ENCODE peak calls at places on chromosomes 2 and 18, in nine cellular contexts. L is NCI-H774; Q is AG08396; F is foreskin fibroblast; I is NCI-H1105 treated with DMSO at 0.1 percent for 48 hours; P is GM12892; T is activated CD8-positive, alpha-beta T cell treated with anti-CD3 and anti-CD28 coated beads for 36 hours; U is hypothalamus; V is MV-4-11. K is an unnamed sample.

GRCh38 chr2:15560404-15560987 is 638 bp downstream of the NBAS start:
- DNase-seq in Q (peak), P (no peak), I (peak), U (peak), F (peak), T (peak), L (peak), V (no peak), K (no peak)

GRCh38 chr2:27316655-27317412 is 6.1 kb downstream of the MPV17 start:
- DNase-seq in V (no peak), L (peak), T (no peak), U (peak), I (peak), Q (no peak), P (no peak), F (peak), K (no peak)

GRCh38 chr18:62844850-62845643 is 129.7 kb downstream of the PHLPP1 start:
- DNase-seq in L (no peak), I (no peak), U (no peak), T (peak), Q (no peak), P (no peak), V (no peak), F (no peak), K (no peak)

GRCh38 chr2:227805578-227805977 is 8.1 kb upstream of the CCL20 start:
- DNase-seq in U (no peak), T (peak), P (no peak), V (peak), I (no peak), Q (no peak), F (no peak), L (no peak), K (no peak)

GRCh38 chr2:198807131-198807530 is 650.6 kb downstream of the SATB2 start:
- DNase-seq in V (no peak), U (no peak), I (no peak), P (no peak), Q (no peak), T (no peak), L (no peak), F (peak), K (no peak)

GRCh38 chr2:181813963-181814565 is 77.5 kb upstream of the ITPRID2 start:
- DNase-seq in V (peak), F (peak), Q (peak), U (no peak), P (no peak), T (no peak), I (no peak), L (no peak), K (no peak)

GRCh38 chr2:200862532-200863000 is 1.9 kb downstream of the CLK1 start:
- DNase-seq in V (no peak), P (no peak), T (peak), L (no peak), F (peak), Q (peak), U (peak), I (peak), K (peak)

GRCh38 chr18:76476665-76477561 is 18.1 kb downstream of the ZNF516 start:
- DNase-seq in V (peak), L (no peak), P (no peak), F (peak), I (no peak), T (no peak), Q (peak), U (no peak), K (no peak)

GRCh38 chr2:234483568-234484251 is 13.2 kb downstream of the ARL4C start:
- DNase-seq in P (no peak), Q (no peak), F (no peak), V (peak), U (no peak), I (no peak), L (no peak), T (peak), K (peak)

GRCh38 chr18:74788657-74789056 is 191.0 kb downstream of the ZNF407 start:
- DNase-seq in U (no peak), T (no peak), Q (no peak), V (no peak), I (no peak), P (no peak), F (no peak), L (no peak), K (no peak)

GRCh38 chr2:17387591-17387990 is 130.6 kb downstream of the RAD51AP2 start:
- DNase-seq in F (no peak), Q (no peak), I (no peak), U (no peak), T (no peak), V (no peak), L (no peak), P (no peak), K (no peak)

GRCh38 chr2:33230877-33231276 is 245.6 kb upstream of the RASGRP3 start:
- DNase-seq in V (no peak), U (no peak), T (no peak), P (no peak), I (no peak), Q (no peak), L (no peak), F (no peak), K (no peak)

GRCh38 chr2:163551974-163552373 is 183.8 kb downstream of the FIGN start:
- DNase-seq in L (no peak), T (no peak), Q (no peak), I (no peak), P (no peak), V (no peak), F (no peak), U (no peak), K (no peak)

GRCh38 chr2:203594541-203594940 is 59.4 kb upstream of the RAPH1 start:
- DNase-seq in I (no peak), L (no peak), F (peak), U (no peak), P (no peak), V (no peak), T (no peak), Q (peak), K (no peak)

GRCh38 chr2:190722825-190723224 is 73.9 kb downstream of the NAB1 start:
- DNase-seq in Q (no peak), V (no peak), F (no peak), L (no peak), T (peak), U (no peak), P (no peak), I (no peak), K (no peak)

GRCh38 chr2:102438124-102438523 is 15.2 kb downstream of the IL18RAP start:
- DNase-seq in I (no peak), Q (no peak), V (no peak), F (no peak), P (no peak), U (no peak), T (no peak), L (no peak), K (no peak)

GRCh38 chr2:188986839-188987238 is 12.7 kb downstream of the COL3A1 start:
- DNase-seq in P (no peak), Q (no peak), F (peak), L (no peak), V (no peak), U (no peak), T (no peak), I (no peak), K (no peak)

GRCh38 chr2:211133766-211134165 is 577.4 kb downstream of the CPS1 start:
- DNase-seq in U (no peak), F (no peak), T (no peak), V (no peak), L (no peak), I (no peak), Q (no peak), P (no peak), K (no peak)

GRCh38 chr2:88350641-88351601 is 101.6 kb downstream of the FOXI3 start:
- DNase-seq in L (peak), Q (peak), F (peak), P (peak), T (peak), V (no peak), U (peak), I (no peak), K (peak)

GRCh38 chr2:7031424-7032245 is 114.4 kb downstream of the RNF144A start:
- DNase-seq in P (no peak), Q (no peak), V (peak), T (peak), F (peak), I (peak), L (peak), U (no peak), K (peak)

GRCh38 chr2:38685116-38685735 is 19.3 kb downstream of the GALM start:
- DNase-seq in T (no peak), U (no peak), L (no peak), F (peak), I (no peak), Q (no peak), P (no peak), V (peak), K (no peak)

GRCh38 chr2:73386342-73386868 is 769 bp downstream of the ALMS1 start:
- DNase-seq in F (no peak), P (no peak), V (no peak), I (no peak), Q (no peak), U (no peak), L (no peak), T (no peak), K (no peak)

GRCh38 chr2:170846318-170846717 is 29.6 kb downstream of the GAD1 start:
- DNase-seq in V (no peak), F (no peak), U (no peak), Q (no peak), L (no peak), T (no peak), I (peak), P (no peak), K (no peak)

GRCh38 chr2:10777111-10777841 is 35.3 kb downstream of the PDIA6 start:
- DNase-seq in Q (no peak), V (no peak), P (no peak), F (no peak), T (no peak), L (no peak), U (no peak), I (no peak), K (no peak)

GRCh38 chr2:152635635-152636298 is 81.5 kb downstream of the PRPF40A start:
- DNase-seq in T (peak), F (peak), P (peak), Q (peak), U (peak), L (peak), V (peak), I (peak), K (peak)

GRCh38 chr2:54341656-54342055 is 85.6 kb upstream of the TSPYL6 start:
- DNase-seq in L (no peak), I (no peak), T (no peak), Q (no peak), F (no peak), V (no peak), P (no peak), U (no peak), K (no peak)

GRCh38 chr2:27977623-27978312 is 87.2 kb downstream of the BABAM2 start:
- DNase-seq in L (no peak), U (no peak), I (no peak), V (peak), Q (peak), T (peak), F (peak), P (no peak), K (no peak)

GRCh38 chr2:134253804-134254203 is at the start of gene MGAT5:
- DNase-seq in U (no peak), Q (no peak), P (no peak), L (peak), V (no peak), T (no peak), F (no peak), I (peak), K (no peak)

GRCh38 chr2:42498482-42498881 is 4.7 kb upstream of the KCNG3 start:
- DNase-seq in I (no peak), P (no peak), V (no peak), L (no peak), F (no peak), Q (no peak), U (no peak), T (no peak), K (no peak)

GRCh38 chr18:14747513-14748474 is at the start of gene ANKRD30B:
- DNase-seq in P (no peak), T (peak), L (no peak), V (no peak), U (no peak), F (peak), I (no peak), Q (no peak), K (no peak)

GRCh38 chr18:27005589-27005988 is 140.1 kb upstream of the AQP4 start:
- DNase-seq in U (no peak), P (no peak), V (no peak), F (peak), Q (no peak), I (peak), L (no peak), T (no peak), K (no peak)

GRCh38 chr18:9792565-9793226 is 84.6 kb downstream of the RAB31 start:
- DNase-seq in V (peak), P (no peak), L (no peak), I (no peak), U (no peak), F (no peak), Q (no peak), T (peak), K (no peak)

GRCh38 chr2:67997528-67998267 is 65.1 kb downstream of the C1D start:
- DNase-seq in V (no peak), I (no peak), T (no peak), Q (peak), P (no peak), U (no peak), F (peak), L (no peak), K (no peak)

GRCh38 chr2:120240901-120241429 is 11.7 kb upstream of the RALB start:
- DNase-seq in F (no peak), U (no peak), V (no peak), P (no peak), L (no peak), I (no peak), Q (no peak), T (no peak), K (no peak)

GRCh38 chr2:10776231-10776977 is 36.2 kb downstream of the PDIA6 start:
- DNase-seq in I (no peak), F (no peak), T (no peak), Q (no peak), V (no peak), P (no peak), L (no peak), U (no peak), K (no peak)

GRCh38 chr2:131543385-131543891 is 15.8 kb downstream of the CCDC74A start:
- DNase-seq in P (no peak), Q (no peak), T (no peak), V (no peak), F (no peak), U (no peak), L (no peak), I (no peak), K (no peak)